ENCODE peak calls at places on chromosomes 4 and X, in six cellular contexts. U is lower leg skin, L is left ventricle myocardium inferior, Q is OCI-LY7, K is fibroblast of lung, O is psoas muscle. F is an unnamed sample.

GRCh38 chr4:89308161-89308500 is 531 bp upstream of the GPRIN3 start:
- DNase-seq in U (no peak), L (no peak), Q (no peak), K (peak; percentile 10), O (no peak), F (no peak)

GRCh38 chrX:1397001-1397400 is 5.1 kb upstream of the SLC25A6 start:
- DNase-seq in U (no peak), L (peak; percentile 13), Q (no peak), K (no peak), O (no peak), F (no peak)

GRCh38 chrX:80751456-80751855 is 58.2 kb downstream of the BRWD3 start:
- DNase-seq in U (no peak), L (no peak), Q (no peak), K (no peak), O (no peak), F (peak; percentile 24)

GRCh38 chrX:72621163-72621562 is 48.5 kb upstream of the HDAC8 start:
- DNase-seq in U (no peak), L (no peak), Q (no peak), K (no peak), O (no peak), F (no peak)

GRCh38 chr4:3250956-3251690 is 2.2 kb downstream of the MSANTD1 start:
- DNase-seq in U (no peak), L (peak; percentile 7), Q (no peak), K (no peak), O (peak; percentile 11), F (no peak)

GRCh38 chr4:14434916-14435315 is 567.4 kb upstream of the CPEB2 start:
- DNase-seq in U (no peak), L (no peak), Q (no peak), K (no peak), O (no peak), F (no peak)

GRCh38 chrX:6024204-6024603 is 204.5 kb downstream of the NLGN4X start:
- DNase-seq in U (no peak), L (no peak), Q (no peak), K (no peak), O (no peak), F (no peak)

GRCh38 chr4:80072607-80073361 is at the start of gene ANTXR2:
- DNase-seq in U (peak; percentile 87), L (peak; percentile 94), Q (no peak), K (peak; percentile 97), O (peak; percentile 94), F (peak; percentile 81)

GRCh38 chr4:74874785-74875367 is 58.0 kb upstream of the PARM1 start:
- DNase-seq in U (peak; percentile 28), L (no peak), Q (peak; percentile 77), K (peak; percentile 91), O (no peak), F (peak; percentile 29)

GRCh38 chr4:156255608-156256007 is 301.9 kb upstream of the CTSO start:
- DNase-seq in U (no peak), L (no peak), Q (no peak), K (no peak), O (no peak), F (no peak)

GRCh38 chr4:7904942-7905341 is 34.7 kb downstream of the AFAP1 start:
- DNase-seq in U (no peak), L (no peak), Q (no peak), K (peak; percentile 98), O (no peak), F (peak; percentile 83)

GRCh38 chrX:37684918-37685317 is 673 bp upstream of the XK start:
- DNase-seq in U (no peak), L (no peak), Q (no peak), K (no peak), O (no peak), F (no peak)

GRCh38 chr4:117847849-117848248 is 186.4 kb upstream of the NDST3 start:
- DNase-seq in U (no peak), L (no peak), Q (no peak), K (no peak), O (no peak), F (no peak)

GRCh38 chr4:53861856-53862610 is 202.4 kb downstream of the CHIC2 start:
- DNase-seq in U (peak; percentile 32), L (no peak), Q (peak; percentile 6), K (peak; percentile 93), O (peak; percentile 25), F (peak; percentile 80)

GRCh38 chrX:44175455-44175854 is 168.0 kb downstream of the EFHC2 start:
- DNase-seq in U (no peak), L (no peak), Q (no peak), K (no peak), O (no peak), F (no peak)

GRCh38 chrX:148755111-148755510 is 254.7 kb downstream of the AFF2 start:
- DNase-seq in U (no peak), L (no peak), Q (no peak), K (no peak), O (no peak), F (no peak)

GRCh38 chr4:40918330-40918729 is 168.6 kb downstream of the NSUN7 start:
- DNase-seq in U (peak; percentile 83), L (peak; percentile 68), Q (no peak), K (peak; percentile 88), O (peak; percentile 79), F (peak; percentile 56)

GRCh38 chr4:6087669-6088068 is 69.4 kb upstream of the C4orf50 start:
- DNase-seq in U (no peak), L (no peak), Q (peak; percentile 2), K (no peak), O (no peak), F (no peak)

GRCh38 chr4:173466101-173466500 is 63.9 kb downstream of the HAND2 start:
- DNase-seq in U (no peak), L (no peak), Q (no peak), K (no peak), O (no peak), F (no peak)

GRCh38 chrX:20066968-20067708 is 49.6 kb downstream of the MAP7D2 start:
- DNase-seq in U (no peak), L (no peak), Q (peak; percentile 67), K (peak; percentile 59), O (no peak), F (no peak)

GRCh38 chr4:147833254-147833653 is 101.4 kb downstream of the ARHGAP10 start:
- DNase-seq in U (no peak), L (no peak), Q (no peak), K (peak; percentile 55), O (no peak), F (no peak)

GRCh38 chr4:114998316-114998715 is 115.1 kb downstream of the NDST4 start:
- DNase-seq in U (no peak), L (no peak), Q (no peak), K (no peak), O (no peak), F (no peak)

GRCh38 chrX:53261573-53261972 is 19.8 kb downstream of the IQSEC2 start:
- DNase-seq in U (no peak), L (no peak), Q (peak; percentile 6), K (no peak), O (no peak), F (no peak)

GRCh38 chr4:169116270-169116901 is 106.3 kb upstream of the CBR4 start:
- DNase-seq in U (no peak), L (no peak), Q (no peak), K (no peak), O (no peak), F (no peak)

GRCh38 chrX:155767101-155767878 is 113.9 kb upstream of the VAMP7 start:
- DNase-seq in U (no peak), L (peak; percentile 23), Q (no peak), K (peak; percentile 83), O (peak; percentile 21), F (peak; percentile 21)

DNA sequence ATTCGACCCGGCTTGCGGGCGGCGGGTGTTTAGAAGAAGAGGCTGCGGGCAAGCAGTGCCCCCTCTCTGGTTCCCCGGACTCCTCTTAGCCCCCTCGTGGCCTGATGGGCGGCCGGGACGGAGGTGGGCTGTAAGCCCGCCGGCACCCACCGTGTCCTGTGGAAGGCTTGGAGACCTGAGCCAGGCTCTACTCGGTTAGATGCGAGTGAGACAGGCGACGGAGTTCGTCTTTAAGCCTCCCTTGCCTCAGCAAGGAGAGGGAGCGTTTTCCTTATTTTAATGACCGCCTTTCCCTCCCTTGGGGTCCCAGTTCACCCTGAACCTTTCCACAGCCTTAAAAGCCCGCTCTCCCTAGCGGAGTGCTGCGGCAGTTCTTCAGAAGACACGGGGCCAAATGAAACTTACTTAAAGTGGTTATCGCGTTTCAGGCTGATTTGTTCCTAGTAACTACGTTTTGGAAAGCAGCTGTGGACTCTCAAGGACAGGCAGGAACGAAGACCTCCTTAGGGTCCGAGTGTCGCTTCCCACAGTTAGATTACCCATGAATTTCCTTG is 970 bp downstream of the SLITRK2 start:
- DNase-seq in U (no peak), L (no peak), Q (no peak), K (peak; percentile 23), O (no peak), F (no peak)
- H3K4me3 ChIP-seq in U (no peak overlapping the region), L (peak overlapping the region; percentile 52), Q (no peak overlapping the region), K (no peak overlapping the region), O (peak overlapping the region; percentile 11), F (no peak overlapping the region)

GRCh38 chrX:48590203-48591103 is 6.8 kb upstream of the WDR13 start:
- DNase-seq in U (no peak), L (no peak), Q (no peak), K (peak; percentile 34), O (no peak), F (no peak)
- TF ChIP-seq CTCF in U (no peak), L (no peak), Q (no peak), K (no peak), O (no peak), F (no peak)

GRCh38 chrX:9204560-9204959 is 170.6 kb upstream of the FAM9B start:
- DNase-seq in U (no peak), L (no peak), Q (no peak), K (peak; percentile 18), O (no peak), F (no peak)

GRCh38 chrX:9211269-9211668 is 177.3 kb upstream of the FAM9B start:
- DNase-seq in U (no peak), L (no peak), Q (no peak), K (no peak), O (no peak), F (no peak)

GRCh38 chrX:9205599-9206223 is 171.8 kb upstream of the FAM9B start:
- DNase-seq in U (no peak), L (no peak), Q (no peak), K (no peak), O (no peak), F (no peak)

GRCh38 chrX:9207142-9207541 is 173.2 kb upstream of the FAM9B start:
- DNase-seq in U (no peak), L (no peak), Q (no peak), K (peak; percentile 12), O (no peak), F (no peak)
- H3K4me3 ChIP-seq in U (no peak overlapping the region), L (no peak overlapping the region), Q (no peak overlapping the region), K (no peak overlapping the region), O (no peak overlapping the region), F (no peak overlapping the region)

DNA sequence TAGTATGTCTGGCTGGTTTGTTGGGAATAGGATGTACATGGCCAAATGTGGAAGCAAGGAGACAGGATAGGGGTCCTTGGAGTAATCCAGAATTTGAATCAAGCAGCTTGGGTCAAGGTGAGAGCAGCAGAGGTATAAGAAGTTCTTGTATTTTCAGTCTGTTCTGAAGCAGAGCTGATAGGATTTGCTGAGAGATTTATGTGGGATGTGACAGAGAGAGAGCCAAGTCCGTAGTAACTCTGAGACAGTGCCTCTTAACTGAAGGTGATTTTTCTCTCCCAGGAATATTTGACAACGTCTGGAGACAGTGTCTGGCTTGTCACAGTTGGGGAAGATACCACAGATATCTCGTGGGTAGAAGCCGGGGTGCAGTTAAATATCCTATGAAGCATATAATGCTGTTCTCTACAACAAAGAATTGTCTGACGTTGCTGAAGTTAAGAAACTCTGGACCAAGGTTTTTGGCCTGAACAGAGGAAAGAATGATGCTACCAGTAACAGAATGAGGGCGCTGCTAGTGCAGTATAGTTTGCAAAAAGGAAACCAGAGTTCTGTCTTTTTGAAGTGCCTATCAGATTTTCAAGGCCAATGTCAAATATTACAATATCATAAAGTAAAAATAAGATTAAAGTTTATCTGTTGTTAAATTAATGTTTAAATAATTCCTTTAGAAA is 184.0 kb downstream of the ARHGAP24 start:
- DNase-seq in U (no peak), L (no peak), Q (peak; percentile 67), K (no peak), O (no peak), F (no peak)
- TF ChIP-seq CTCF in U (no peak), L (no peak), Q (peak; percentile 82), K (peak; percentile 4), O (no peak), F (no peak)